ENCODE peak calls at places on chromosome 19, in seven cellular contexts. One of them, this sample, is unnamed.

GRCh38 chr19:3720533-3720917 is 12.3 kb downstream of the TJP3 start:
- DNase-seq in heart left ventricle: no peak
- DNase-seq in adrenal gland: no peak
- DNase-seq in body of pancreas: no peak
- DNase-seq in ovary: no peak
- DNase-seq in uterus: no peak
- DNase-seq in A549: peak; percentile 58
- DNase-seq in this sample: no peak

GRCh38 chr19:2296141-2296540 is 11.8 kb downstream of the LINGO3 start:
- DNase-seq in heart left ventricle: no peak
- DNase-seq in adrenal gland: no peak
- DNase-seq in body of pancreas: no peak
- DNase-seq in ovary: no peak
- DNase-seq in uterus: no peak
- DNase-seq in A549: no peak
- DNase-seq in this sample: no peak

GRCh38 chr19:50460161-50460765 is 16.0 kb upstream of the EMC10 start:
- DNase-seq in heart left ventricle: no peak
- DNase-seq in adrenal gland: no peak
- DNase-seq in body of pancreas: no peak
- DNase-seq in ovary: no peak
- DNase-seq in uterus: no peak
- DNase-seq in A549: peak; percentile 84
- DNase-seq in this sample: peak; percentile 97

GRCh38 chr19:35055715-35056179 is 14.2 kb downstream of the HPN start:
- DNase-seq in heart left ventricle: no peak
- DNase-seq in adrenal gland: no peak
- DNase-seq in body of pancreas: no peak
- DNase-seq in ovary: no peak
- DNase-seq in uterus: no peak
- DNase-seq in A549: peak; percentile 51
- DNase-seq in this sample: no peak

GRCh38 chr19:2532252-2533071 is 56.5 kb downstream of the GADD45B start:
- DNase-seq in heart left ventricle: no peak
- DNase-seq in adrenal gland: peak; percentile 25
- DNase-seq in body of pancreas: peak; percentile 45
- DNase-seq in ovary: no peak
- DNase-seq in uterus: no peak
- DNase-seq in A549: peak; percentile 91
- DNase-seq in this sample: no peak

GRCh38 chr19:54337858-54338230 is 1.1 kb downstream of the LILRA4 start:
- DNase-seq in heart left ventricle: no peak
- DNase-seq in adrenal gland: no peak
- DNase-seq in body of pancreas: no peak
- DNase-seq in ovary: no peak
- DNase-seq in uterus: no peak
- DNase-seq in A549: no peak
- DNase-seq in this sample: no peak

GRCh38 chr19:46529622-46530451 is 34.2 kb upstream of the PNMA8B start:
- DNase-seq in heart left ventricle: peak; percentile 61
- DNase-seq in adrenal gland: peak; percentile 72
- DNase-seq in body of pancreas: peak; percentile 74
- DNase-seq in ovary: peak; percentile 74
- DNase-seq in uterus: peak; percentile 60
- DNase-seq in A549: peak; percentile 69
- DNase-seq in this sample: peak; percentile 40

GRCh38 chr19:33476151-33476707 is 45.4 kb downstream of the PEPD start:
- DNase-seq in heart left ventricle: no peak
- DNase-seq in adrenal gland: no peak
- DNase-seq in body of pancreas: no peak
- DNase-seq in ovary: no peak
- DNase-seq in uterus: no peak
- DNase-seq in A549: no peak
- DNase-seq in this sample: no peak

GRCh38 chr19:3897936-3898335 is 17.5 kb downstream of the ATCAY start:
- DNase-seq in heart left ventricle: no peak
- DNase-seq in adrenal gland: no peak
- DNase-seq in body of pancreas: no peak
- DNase-seq in ovary: no peak
- DNase-seq in uterus: no peak
- DNase-seq in A549: no peak
- DNase-seq in this sample: no peak

GRCh38 chr19:28737021-28737525 is 475.9 kb downstream of the UQCRFS1 start:
- DNase-seq in heart left ventricle: no peak
- DNase-seq in adrenal gland: peak; percentile 19
- DNase-seq in body of pancreas: peak; percentile 22
- DNase-seq in ovary: no peak
- DNase-seq in uterus: no peak
- DNase-seq in A549: peak; percentile 35
- DNase-seq in this sample: peak; percentile 46

GRCh38 chr19:29945433-29945832 is 3.4 kb downstream of the URI1 start:
- DNase-seq in heart left ventricle: no peak
- DNase-seq in adrenal gland: no peak
- DNase-seq in body of pancreas: no peak
- DNase-seq in ovary: no peak
- DNase-seq in uterus: no peak
- DNase-seq in A549: no peak
- DNase-seq in this sample: no peak

GRCh38 chr19:56900573-56901097 is 60.1 kb upstream of the PEG3 start:
- DNase-seq in heart left ventricle: no peak
- DNase-seq in adrenal gland: no peak
- DNase-seq in body of pancreas: no peak
- DNase-seq in ovary: no peak
- DNase-seq in uterus: no peak
- DNase-seq in A549: no peak
- DNase-seq in this sample: no peak

GRCh38 chr19:47247308-47247990 is 8.9 kb upstream of the CCDC9 start:
- DNase-seq in heart left ventricle: peak; percentile 83
- DNase-seq in adrenal gland: peak; percentile 84
- DNase-seq in body of pancreas: peak; percentile 78
- DNase-seq in ovary: peak; percentile 78
- DNase-seq in uterus: peak; percentile 81
- DNase-seq in A549: peak; percentile 88
- DNase-seq in this sample: no peak

GRCh38 chr19:48568345-48568886 is 16.4 kb downstream of the SULT2B1 start:
- DNase-seq in heart left ventricle: peak; percentile 93
- DNase-seq in adrenal gland: peak; percentile 97
- DNase-seq in body of pancreas: peak; percentile 86
- DNase-seq in ovary: peak; percentile 76
- DNase-seq in uterus: peak; percentile 80
- DNase-seq in A549: peak; percentile 98
- DNase-seq in this sample: peak; percentile 72

GRCh38 chr19:11964858-11965645 is at the start of gene ZNF763:
- DNase-seq in heart left ventricle: peak; percentile 97
- DNase-seq in adrenal gland: peak; percentile 96
- DNase-seq in body of pancreas: peak; percentile 96
- DNase-seq in ovary: peak; percentile 94
- DNase-seq in uterus: peak; percentile 91
- DNase-seq in A549: no peak
- DNase-seq in this sample: peak; percentile 66

GRCh38 chr19:45973564-45974338 is at the start of gene NOVA2:
- DNase-seq in heart left ventricle: peak; percentile 82
- DNase-seq in adrenal gland: peak; percentile 67
- DNase-seq in body of pancreas: peak; percentile 53
- DNase-seq in ovary: peak; percentile 48
- DNase-seq in uterus: peak; percentile 42
- DNase-seq in A549: peak; percentile 88
- DNase-seq in this sample: peak; percentile 89

GRCh38 chr19:5444431-5444830 is 10.8 kb upstream of the ZNRF4 start:
- DNase-seq in heart left ventricle: no peak
- DNase-seq in adrenal gland: no peak
- DNase-seq in body of pancreas: no peak
- DNase-seq in ovary: no peak
- DNase-seq in uterus: no peak
- DNase-seq in A549: no peak
- DNase-seq in this sample: no peak
- TF ChIP-seq POLR2A in heart left ventricle: no peak
- TF ChIP-seq POLR2A in adrenal gland: no peak
- TF ChIP-seq POLR2A in body of pancreas: no peak
- TF ChIP-seq POLR2A in ovary: no peak
- TF ChIP-seq POLR2A in uterus: no peak
- TF ChIP-seq POLR2A in A549: no peak
- TF ChIP-seq POLR2A in this sample: no peak

DNA sequence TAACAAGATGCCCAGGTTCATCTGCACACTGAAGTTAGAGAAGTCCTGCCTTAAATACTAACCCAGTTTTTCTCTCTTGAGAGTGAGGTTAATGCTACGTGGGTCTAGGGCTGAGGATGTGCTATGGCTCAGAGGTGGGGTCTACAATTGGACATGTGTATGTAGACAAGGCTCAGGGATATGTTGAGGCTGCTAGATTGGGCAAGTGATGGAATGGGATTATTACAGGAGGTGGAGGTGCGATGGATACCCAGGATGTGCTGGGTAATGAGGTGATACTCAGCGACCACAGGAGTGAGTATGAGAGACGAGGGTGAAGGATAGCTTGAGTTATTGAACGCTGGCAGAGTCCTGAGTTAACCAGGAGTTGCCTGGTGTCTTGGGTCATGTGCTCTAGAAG is 38.1 kb downstream of the PPP2R1A start:
- DNase-seq in heart left ventricle: no peak
- DNase-seq in adrenal gland: no peak
- DNase-seq in body of pancreas: no peak
- DNase-seq in ovary: no peak
- DNase-seq in uterus: no peak
- DNase-seq in A549: no peak
- DNase-seq in this sample: no peak
- TF ChIP-seq POLR2A in heart left ventricle: no peak
- TF ChIP-seq POLR2A in adrenal gland: no peak
- TF ChIP-seq POLR2A in body of pancreas: no peak
- TF ChIP-seq POLR2A in ovary: no peak
- TF ChIP-seq POLR2A in uterus: no peak
- TF ChIP-seq POLR2A in A549: no peak
- TF ChIP-seq POLR2A in this sample: no peak

GRCh38 chr19:57949702-57950101 is 2.2 kb upstream of the ZNF256 start:
- DNase-seq in heart left ventricle: no peak
- DNase-seq in adrenal gland: no peak
- DNase-seq in body of pancreas: no peak
- DNase-seq in ovary: no peak
- DNase-seq in uterus: no peak
- DNase-seq in A549: no peak
- DNase-seq in this sample: no peak

GRCh38 chr19:57946316-57946715 is 1.2 kb downstream of the ZNF256 start:
- DNase-seq in heart left ventricle: no peak
- DNase-seq in adrenal gland: no peak
- DNase-seq in body of pancreas: no peak
- DNase-seq in ovary: no peak
- DNase-seq in uterus: no peak
- DNase-seq in A549: no peak
- DNase-seq in this sample: no peak

GRCh38 chr19:57947088-57947418 is 453 bp downstream of the ZNF256 start:
- DNase-seq in heart left ventricle: peak; percentile 30
- DNase-seq in adrenal gland: no peak
- DNase-seq in body of pancreas: no peak
- DNase-seq in ovary: peak; percentile 23
- DNase-seq in uterus: no peak
- DNase-seq in A549: no peak
- DNase-seq in this sample: no peak

GRCh38 chr19:57947419-57948134 is at the start of gene ZNF256:
- DNase-seq in heart left ventricle: peak; percentile 98
- DNase-seq in adrenal gland: peak; percentile 96
- DNase-seq in body of pancreas: peak; percentile 96
- DNase-seq in ovary: peak; percentile 94
- DNase-seq in uterus: peak; percentile 92
- DNase-seq in A549: peak; percentile 93
- DNase-seq in this sample: peak; percentile 99

GRCh38 chr19:57949296-57949695 is 1.8 kb upstream of the ZNF256 start:
- DNase-seq in heart left ventricle: no peak
- DNase-seq in adrenal gland: no peak
- DNase-seq in body of pancreas: no peak
- DNase-seq in ovary: peak; percentile 23
- DNase-seq in uterus: no peak
- DNase-seq in A549: no peak
- DNase-seq in this sample: no peak
- TF ChIP-seq POLR2A in heart left ventricle: no peak
- TF ChIP-seq POLR2A in adrenal gland: no peak
- TF ChIP-seq POLR2A in body of pancreas: no peak
- TF ChIP-seq POLR2A in ovary: no peak
- TF ChIP-seq POLR2A in uterus: no peak
- TF ChIP-seq POLR2A in A549: no peak
- TF ChIP-seq POLR2A in this sample: no peak

GRCh38 chr19:13100031-13100588 is 2.5 kb downstream of the LYL1 start:
- DNase-seq in heart left ventricle: peak; percentile 28
- DNase-seq in adrenal gland: no peak
- DNase-seq in body of pancreas: no peak
- DNase-seq in ovary: no peak
- DNase-seq in uterus: no peak
- DNase-seq in A549: peak; percentile 19
- DNase-seq in this sample: peak; percentile 63

GRCh38 chr19:13098291-13099072 is 4.2 kb downstream of the LYL1 start:
- DNase-seq in heart left ventricle: peak; percentile 44
- DNase-seq in adrenal gland: no peak
- DNase-seq in body of pancreas: no peak
- DNase-seq in ovary: peak; percentile 55
- DNase-seq in uterus: peak; percentile 55
- DNase-seq in A549: no peak
- DNase-seq in this sample: no peak

GRCh38 chr19:13097331-13098258 is 5.1 kb downstream of the LYL1 start:
- DNase-seq in heart left ventricle: peak; percentile 75
- DNase-seq in adrenal gland: peak; percentile 35
- DNase-seq in body of pancreas: no peak
- DNase-seq in ovary: peak; percentile 73
- DNase-seq in uterus: peak; percentile 61
- DNase-seq in A549: no peak
- DNase-seq in this sample: no peak

GRCh38 chr19:13100871-13101589 is 1.6 kb downstream of the LYL1 start:
- DNase-seq in heart left ventricle: peak; percentile 32
- DNase-seq in adrenal gland: peak; percentile 24
- DNase-seq in body of pancreas: no peak
- DNase-seq in ovary: no peak
- DNase-seq in uterus: no peak
- DNase-seq in A549: peak; percentile 24
- DNase-seq in this sample: no peak

DNA sequence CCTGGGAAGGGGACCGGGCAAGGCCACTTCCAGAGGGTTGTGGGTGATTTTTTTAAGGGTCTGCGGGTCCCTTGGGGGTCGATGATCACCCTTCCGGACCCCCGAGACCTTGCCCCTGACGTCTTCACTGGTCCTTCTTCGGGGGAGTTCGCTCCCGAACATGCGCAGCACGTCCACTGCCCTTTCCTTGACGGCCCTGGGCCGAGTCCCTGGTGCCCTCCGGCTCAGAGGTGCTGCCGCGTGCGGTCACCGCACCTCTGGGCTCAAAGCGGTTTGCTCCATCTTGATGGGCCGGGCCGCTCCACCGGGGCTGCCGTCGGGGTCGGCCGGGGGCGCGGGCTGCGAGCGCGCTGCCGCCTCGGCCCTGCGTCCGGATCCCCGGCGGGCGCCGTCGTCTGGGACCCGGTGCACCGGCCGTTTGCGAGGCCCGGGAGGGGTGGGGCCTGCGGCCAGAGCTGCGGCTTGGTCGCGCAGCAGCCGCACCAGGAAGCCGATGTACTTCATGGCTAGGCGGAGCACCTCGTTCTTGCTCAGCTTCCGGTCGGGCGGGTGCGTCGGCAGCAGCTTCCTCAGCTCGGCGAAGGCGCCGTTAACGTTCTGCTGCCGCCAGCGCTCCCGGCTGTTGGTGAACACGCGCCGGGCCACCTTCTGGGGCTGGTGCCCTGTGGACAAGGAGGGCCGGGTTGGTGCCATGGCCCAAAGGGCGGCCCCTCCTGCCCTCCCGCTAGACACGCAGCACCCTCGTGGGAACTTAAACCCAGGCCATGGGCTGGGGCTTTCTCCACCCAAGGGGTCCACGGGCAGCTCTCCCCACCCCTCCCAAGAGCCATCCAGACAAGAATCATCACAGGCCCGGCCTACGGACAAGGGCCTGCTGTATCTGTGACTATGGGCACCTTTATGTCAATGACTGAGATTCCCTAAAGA is 3.3 kb downstream of the LYL1 start:
- DNase-seq in heart left ventricle: peak; percentile 85
- DNase-seq in adrenal gland: peak; percentile 64
- DNase-seq in body of pancreas: peak; percentile 76
- DNase-seq in ovary: peak; percentile 55
- DNase-seq in uterus: peak; percentile 70
- DNase-seq in A549: no peak
- DNase-seq in this sample: no peak
- TF ChIP-seq POLR2A in heart left ventricle: peak; percentile 53
- TF ChIP-seq POLR2A in adrenal gland: no peak
- TF ChIP-seq POLR2A in body of pancreas: no peak
- TF ChIP-seq POLR2A in ovary: no peak
- TF ChIP-seq POLR2A in uterus: peak; percentile 25
- TF ChIP-seq POLR2A in A549: no peak
- TF ChIP-seq POLR2A in this sample: no peak

This sample was measured in H54.